ENCODE peak calls at places on chromosomes 1 and 21, in eight cellular contexts. A, J, T, K, S, X, I and G are unnamed samples.

GRCh38 chr1:64851664-64852063 is 106.8 kb downstream of the RAVER2 start:
- DNase-seq in A (no peak), J (no peak), T (no peak), K (no peak), S (no peak), X (no peak), I (no peak), G (no peak)

GRCh38 chr1:153532161-153532560 is 3.6 kb downstream of the S100A6 start:
- DNase-seq in A (no peak), J (no peak), T (no peak), K (peak; percentile 41), S (no peak), X (no peak), I (no peak), G (no peak)

GRCh38 chr1:106899644-106900043 is 156.8 kb upstream of the PRMT6 start:
- DNase-seq in A (no peak), J (no peak), T (no peak), K (no peak), S (no peak), X (no peak), I (no peak), G (no peak)

GRCh38 chr1:29457496-29458368 is 221.4 kb downstream of the PTPRU start:
- DNase-seq in A (no peak), J (no peak), T (no peak), K (no peak), S (no peak), X (no peak), I (no peak), G (peak; percentile 35)

GRCh38 chr1:196400478-196401453 is 207.5 kb downstream of the KCNT2 start:
- DNase-seq in A (peak; percentile 8), J (no peak), T (no peak), K (peak; percentile 62), S (peak; percentile 73), X (peak; percentile 23), I (no peak), G (peak; percentile 73)

GRCh38 chr1:155967410-155968400 is 10.6 kb downstream of the ARHGEF2 start:
- DNase-seq in A (no peak), J (no peak), T (no peak), K (no peak), S (peak; percentile 72), X (no peak), I (no peak), G (no peak)

GRCh38 chr1:34865573-34865972 is 6.0 kb upstream of the SMIM12 start:
- DNase-seq in A (no peak), J (no peak), T (no peak), K (no peak), S (no peak), X (no peak), I (no peak), G (no peak)

GRCh38 chr1:93324486-93325464 is 20.9 kb upstream of the DR1 start:
- DNase-seq in A (no peak), J (no peak), T (peak; percentile 50), K (no peak), S (no peak), X (no peak), I (no peak), G (no peak)

GRCh38 chr21:26077523-26077922 is 93.0 kb downstream of the APP start:
- DNase-seq in A (no peak), J (no peak), T (no peak), K (no peak), S (no peak), X (no peak), I (no peak), G (no peak)

GRCh38 chr1:62849031-62849430 is 65.1 kb downstream of the ATG4C start:
- DNase-seq in A (no peak), J (no peak), T (peak; percentile 3), K (no peak), S (no peak), X (no peak), I (no peak), G (no peak)

GRCh38 chr1:226711976-226712778 is 26.9 kb downstream of the ITPKB start:
- DNase-seq in A (no peak), J (no peak), T (no peak), K (no peak), S (no peak), X (no peak), I (no peak), G (no peak)

GRCh38 chr1:180150982-180151381 is 3.7 kb upstream of the QSOX1 start:
- DNase-seq in A (no peak), J (no peak), T (no peak), K (no peak), S (no peak), X (peak; percentile 48), I (no peak), G (no peak)
- TF ChIP-seq EP300 in A (no peak), J (no peak), T (no peak), K (no peak), S (no peak), X (no peak), I (no peak), G (no peak)

DNA sequence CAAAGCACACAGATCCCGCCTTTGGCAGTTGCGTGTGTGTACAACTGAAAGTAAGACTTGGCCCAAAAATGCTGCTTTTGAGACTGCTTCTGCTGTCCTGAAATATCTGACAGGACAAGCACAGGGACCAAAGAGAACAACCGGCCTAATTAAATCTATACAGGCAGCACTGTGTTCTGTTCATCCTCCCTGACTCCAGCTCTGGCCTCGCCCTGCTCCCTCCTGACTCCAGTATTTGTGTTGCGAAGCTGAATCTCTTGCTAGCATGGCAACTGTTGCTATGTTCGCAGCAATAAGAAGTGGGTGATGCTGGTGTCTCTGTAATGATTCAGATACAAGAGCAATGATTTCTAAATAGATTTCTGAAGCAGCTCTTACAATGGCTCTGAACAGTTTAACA is 7.3 kb downstream of the LRRC53 start:
- DNase-seq in A (no peak), J (no peak), T (no peak), K (no peak), S (no peak), X (no peak), I (no peak), G (no peak)
- TF ChIP-seq EP300 in A (no peak), J (no peak), T (no peak), K (no peak), S (no peak), X (no peak), I (no peak), G (no peak)

DNA sequence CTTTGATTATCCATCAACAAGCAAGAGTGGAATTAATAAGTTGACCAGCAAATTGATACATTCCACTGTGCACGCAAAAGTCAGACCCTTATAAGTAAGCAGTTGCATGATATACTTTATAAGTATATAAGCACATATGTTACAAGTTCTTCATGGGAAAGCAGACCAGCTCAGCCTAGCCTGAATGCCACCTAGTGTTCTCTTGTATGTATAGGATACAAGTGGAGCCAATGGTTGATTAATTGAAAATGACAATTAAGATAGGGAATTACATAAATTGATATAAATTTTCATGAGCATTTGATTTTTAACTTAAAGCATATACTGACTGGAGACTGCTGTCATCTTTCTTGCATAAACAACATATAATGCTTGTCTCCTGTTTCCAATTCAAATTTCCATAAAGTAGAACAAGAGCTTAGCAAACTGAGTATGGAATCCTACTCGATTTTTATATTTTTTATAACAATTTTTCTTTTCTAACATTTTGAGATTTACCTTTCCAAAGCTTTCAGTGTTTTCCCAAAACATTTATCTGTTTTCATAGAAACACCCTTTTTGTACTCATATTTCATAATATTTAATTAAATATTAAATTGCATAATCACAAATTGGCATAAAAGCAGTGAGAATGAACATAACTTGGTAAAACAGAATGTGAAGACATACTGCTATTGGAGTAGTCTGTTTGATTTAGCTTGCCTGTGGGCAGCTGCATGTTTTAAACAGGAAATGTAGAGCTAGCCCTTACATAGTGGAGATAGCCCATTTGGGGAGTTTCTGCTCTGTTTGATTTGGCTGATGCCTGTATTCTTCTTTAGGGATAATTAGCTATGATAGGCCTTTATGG is 62.8 kb downstream of the MAGI3 start:
- DNase-seq in A (peak; percentile 14), J (peak; percentile 29), T (no peak), K (no peak), S (no peak), X (no peak), I (no peak), G (no peak)
- TF ChIP-seq EP300 in A (no peak), J (no peak), T (no peak), K (no peak), S (no peak), X (no peak), I (no peak), G (no peak)

GRCh38 chr1:103220503-103221095 is 112.3 kb upstream of the COL11A1 start:
- DNase-seq in A (no peak), J (no peak), T (no peak), K (no peak), S (no peak), X (no peak), I (no peak), G (no peak)
- TF ChIP-seq EP300 in A (no peak), J (no peak), T (no peak), K (no peak), S (no peak), X (no peak), I (no peak), G (no peak)

GRCh38 chr1:11967028-11967547 is 13.2 kb upstream of the MFN2 start:
- DNase-seq in A (peak; percentile 59), J (peak; percentile 44), T (peak; percentile 54), K (no peak), S (peak; percentile 60), X (peak; percentile 26), I (peak; percentile 41), G (no peak)
- TF ChIP-seq EP300 in A (no peak), J (no peak), T (no peak), K (no peak), S (no peak), X (no peak), I (no peak), G (no peak)

DNA sequence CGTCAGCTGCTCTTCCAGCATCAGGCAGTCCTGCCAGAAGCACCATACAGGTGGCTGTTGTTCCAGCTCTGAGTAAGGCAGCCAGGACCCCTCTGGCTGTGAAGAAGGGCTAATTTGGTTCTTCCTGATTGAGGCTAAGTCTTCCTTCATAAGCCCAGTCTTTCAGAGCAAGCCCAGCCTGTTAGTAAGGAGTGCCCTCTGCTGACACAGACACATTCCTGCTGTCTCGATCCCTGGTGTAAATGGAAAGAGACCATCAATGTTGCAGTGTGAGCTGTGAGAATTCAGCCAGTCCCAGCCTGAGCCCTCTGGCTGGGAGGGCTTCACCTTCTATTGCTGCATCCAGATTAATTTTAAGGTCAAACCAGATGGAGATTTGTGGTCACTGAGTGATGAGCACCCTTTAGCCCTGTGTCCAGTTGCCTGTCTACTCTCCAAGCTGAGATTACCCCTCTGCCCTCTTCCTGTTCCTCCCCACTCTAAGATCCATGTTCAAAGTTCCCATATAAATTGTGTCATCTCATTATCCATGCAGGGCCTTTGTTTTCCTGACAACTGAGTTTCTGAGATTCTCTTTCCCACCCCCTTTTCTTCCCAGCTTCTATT is 44.8 kb upstream of the KIRREL1 start:
- DNase-seq in A (peak; percentile 35), J (no peak), T (no peak), K (no peak), S (no peak), X (no peak), I (no peak), G (no peak)
- TF ChIP-seq EP300 in A (no peak), J (no peak), T (no peak), K (no peak), S (no peak), X (no peak), I (no peak), G (no peak)

GRCh38 chr1:204288061-204288588 is 71.6 kb downstream of the PLEKHA6 start:
- DNase-seq in A (peak; percentile 64), J (peak; percentile 86), T (peak; percentile 97), K (peak; percentile 87), S (peak; percentile 80), X (peak; percentile 77), I (no peak), G (peak; percentile 84)
- TF ChIP-seq EP300 in A (no peak), J (no peak), T (no peak), K (no peak), S (no peak), X (no peak), I (no peak), G (no peak)